ENCODE peak calls at places on chromosomes 12 and 14, in six cellular contexts. W is cerebellar nuclear complex, G is globus pallidus, B is heart right ventricle, J is bronchial epithelial cell, H is activated T-cell treated with anti-CD3 and anti-CD28 coated beads for 4 hours. O is an unnamed sample.

GRCh38 chr14:59187802-59188460 is 536 bp upstream of the DAAM1 start:
- DNase-seq in W (peak; percentile 39), G (no peak), B (peak; percentile 43), J (no peak), H (peak; percentile 11), O (peak; percentile 19)

GRCh38 chr14:100296106-100296651 is 10.1 kb downstream of the SLC25A29 start:
- DNase-seq in W (no peak), G (no peak), B (no peak), J (no peak), H (no peak), O (no peak)

GRCh38 chr12:25960176-25960575 is 1.7 kb downstream of the RASSF8 start:
- DNase-seq in W (peak; percentile 6), G (peak; percentile 71), B (no peak), J (no peak), H (no peak), O (peak; percentile 17)

GRCh38 chr12:110543252-110543959 is 39.7 kb downstream of the PPTC7 start:
- DNase-seq in W (peak; percentile 23), G (peak; percentile 31), B (peak; percentile 71), J (peak; percentile 92), H (no peak), O (peak; percentile 89)

GRCh38 chr14:31362746-31363145 is 57.6 kb downstream of the HEATR5A start:
- DNase-seq in W (no peak), G (no peak), B (no peak), J (peak; percentile 27), H (no peak), O (peak; percentile 24)

GRCh38 chr12:14283489-14284144 is 81.9 kb upstream of the ATF7IP start:
- DNase-seq in W (no peak), G (no peak), B (no peak), J (no peak), H (no peak), O (no peak)

GRCh38 chr14:78005325-78005724 is 164.8 kb upstream of the NRXN3 start:
- DNase-seq in W (no peak), G (no peak), B (no peak), J (peak; percentile 98), H (no peak), O (peak; percentile 95)

GRCh38 chr12:42213954-42214426 is 24.1 kb downstream of the YAF2 start:
- DNase-seq in W (no peak), G (peak; percentile 24), B (peak; percentile 35), J (no peak), H (no peak), O (no peak)

GRCh38 chr14:102854397-102854703 is 68.1 kb upstream of the AMN start:
- DNase-seq in W (no peak), G (no peak), B (no peak), J (no peak), H (no peak), O (no peak)

GRCh38 chr12:122834921-122835692 is at the start of gene HIP1R:
- DNase-seq in W (no peak), G (peak; percentile 60), B (peak; percentile 50), J (no peak), H (peak; percentile 54), O (peak; percentile 45)

GRCh38 chr12:57842342-57843294 is 3.9 kb downstream of the CTDSP2 start:
- DNase-seq in W (no peak), G (no peak), B (no peak), J (no peak), H (no peak), O (no peak)

GRCh38 chr14:87260460-87260859 is 732.5 kb downstream of the GALC start:
- DNase-seq in W (no peak), G (no peak), B (no peak), J (no peak), H (no peak), O (no peak)

GRCh38 chr14:41925409-41925808 is 318.7 kb downstream of the LRFN5 start:
- DNase-seq in W (no peak), G (no peak), B (no peak), J (peak; percentile 1), H (no peak), O (peak; percentile 11)

GRCh38 chr12:52122904-52123303 is 43.4 kb downstream of the SMIM41 start:
- DNase-seq in W (no peak), G (no peak), B (no peak), J (no peak), H (no peak), O (no peak)

GRCh38 chr12:109782322-109782695 is 50.9 kb downstream of the TRPV4 start:
- DNase-seq in W (no peak), G (no peak), B (no peak), J (no peak), H (no peak), O (no peak)

GRCh38 chr12:27123642-27124041 is 41.3 kb upstream of the C12orf71 start:
- DNase-seq in W (no peak), G (no peak), B (no peak), J (peak; percentile 58), H (no peak), O (peak; percentile 63)

GRCh38 chr12:69900720-69901131 is 75.7 kb downstream of the MYRFL start:
- DNase-seq in W (peak; percentile 83), G (peak; percentile 75), B (no peak), J (peak; percentile 64), H (peak; percentile 59), O (peak; percentile 87)

GRCh38 chr12:70466753-70467152 is 100.7 kb downstream of the KCNMB4 start:
- DNase-seq in W (no peak), G (no peak), B (no peak), J (no peak), H (no peak), O (no peak)

GRCh38 chr12:22121224-22121623 is 75.2 kb downstream of the CMAS start:
- DNase-seq in W (no peak), G (no peak), B (no peak), J (no peak), H (peak; percentile 11), O (peak; percentile 16)

GRCh38 chr14:79605863-79606262 is 605.4 kb downstream of the DIO2 start:
- DNase-seq in W (peak; percentile 49), G (peak; percentile 47), B (no peak), J (no peak), H (no peak), O (no peak)

GRCh38 chr14:59150990-59151389 is 37.5 kb upstream of the DAAM1 start:
- DNase-seq in W (no peak), G (peak; percentile 48), B (no peak), J (no peak), H (no peak), O (no peak)

GRCh38 chr12:1806301-1807106 is 13.9 kb upstream of the LRTM2 start:
- DNase-seq in W (no peak), G (no peak), B (peak; percentile 50), J (no peak), H (no peak), O (no peak)

GRCh38 chr12:105921872-105922669 is 216.7 kb downstream of the NUAK1 start:
- DNase-seq in W (peak; percentile 78), G (peak; percentile 30), B (peak; percentile 10), J (no peak), H (no peak), O (peak; percentile 31)

GRCh38 chr12:31752450-31752849 is 23.6 kb upstream of the AMN1 start:
- DNase-seq in W (no peak), G (no peak), B (no peak), J (no peak), H (no peak), O (no peak)

GRCh38 chr12:48351022-48351708 is 446 bp upstream of the ZNF641 start:
- DNase-seq in W (peak; percentile 42), G (peak; percentile 73), B (no peak), J (peak; percentile 58), H (no peak), O (peak; percentile 65)

GRCh38 chr12:26654623-26655022 is 178.4 kb downstream of the ITPR2 start:
- DNase-seq in W (no peak), G (no peak), B (no peak), J (no peak), H (no peak), O (no peak)

GRCh38 chr14:81797246-81797645 is 263.6 kb upstream of the SEL1L start:
- DNase-seq in W (no peak), G (no peak), B (no peak), J (no peak), H (no peak), O (no peak)

GRCh38 chr12:100163416-100164152 is 20.9 kb upstream of the BLTP3B start:
- DNase-seq in W (peak; percentile 74), G (peak; percentile 50), B (peak; percentile 82), J (peak; percentile 51), H (peak; percentile 40), O (peak; percentile 77)

GRCh38 chr14:87810711-87811110 is 182.3 kb downstream of the GALC start:
- DNase-seq in W (no peak), G (no peak), B (no peak), J (no peak), H (no peak), O (no peak)

GRCh38 chr12:103742349-103742784 is 98.7 kb downstream of the NT5DC3 start:
- DNase-seq in W (peak; percentile 23), G (no peak), B (no peak), J (peak; percentile 27), H (no peak), O (peak; percentile 53)

GRCh38 chr14:83425138-83425537 is 1891.5 kb upstream of the SEL1L start:
- DNase-seq in W (no peak), G (no peak), B (no peak), J (peak; percentile 53), H (no peak), O (peak; percentile 66)

GRCh38 chr12:46944771-46945170 is 119.0 kb upstream of the SLC38A4 start:
- DNase-seq in W (no peak), G (no peak), B (no peak), J (no peak), H (no peak), O (no peak)

GRCh38 chr12:2402180-2402579 is 349.4 kb downstream of the CACNA1C start:
- DNase-seq in W (no peak), G (no peak), B (no peak), J (no peak), H (no peak), O (no peak)

GRCh38 chr12:75750950-75751349 is 239.5 kb upstream of the KRR1 start:
- DNase-seq in W (no peak), G (no peak), B (no peak), J (no peak), H (no peak), O (no peak)

GRCh38 chr12:4607056-4607455 is 41.8 kb downstream of the AKAP3 start:
- DNase-seq in W (no peak), G (no peak), B (no peak), J (no peak), H (no peak), O (no peak)

O was measured in epithelial cell of esophagus.